ENCODE peak calls at places on chromosomes 2 and 18, in seven cellular contexts. Q is spleen; W is MM.1S; M is PC-9; F is CD8-positive, alpha-beta T cell; U is transverse colon; R is H1. P is an unnamed sample.

GRCh38 chr2:55144922-55145820 is 86.9 kb downstream of the CLHC1 start:
- DNase-seq in F (no peak), R (no peak), Q (no peak), U (no peak), M (no peak), W (no peak), P (no peak)

GRCh38 chr2:219687266-219687665 is 59.8 kb downstream of the SLC4A3 start:
- DNase-seq in U (no peak), M (no peak), W (no peak), F (no peak), R (no peak), Q (no peak), P (no peak)

GRCh38 chr18:59725177-59725576 is 28.0 kb upstream of the CCBE1 start:
- DNase-seq in Q (no peak), R (no peak), W (no peak), F (no peak), M (no peak), U (no peak), P (no peak)

GRCh38 chr2:128754246-128754724 is 435.6 kb upstream of the HS6ST1 start:
- DNase-seq in R (no peak), M (no peak), Q (peak; percentile 92), W (peak; percentile 69), F (no peak), U (peak; percentile 26), P (no peak)

GRCh38 chr2:71852141-71852711 is 295.4 kb downstream of the CYP26B1 start:
- DNase-seq in M (no peak), Q (no peak), R (no peak), U (no peak), F (no peak), W (no peak), P (no peak)

GRCh38 chr2:86675611-86676015 is 44.5 kb upstream of the RMND5A start:
- DNase-seq in U (peak; percentile 27), W (peak; percentile 19), R (no peak), Q (no peak), F (no peak), M (no peak), P (no peak)

GRCh38 chr2:33810046-33810835 is 211.1 kb upstream of the FAM98A start:
- DNase-seq in M (no peak), U (no peak), R (peak; percentile 13), F (no peak), Q (no peak), W (no peak), P (no peak)

GRCh38 chr2:122421777-122422176 is 666.3 kb downstream of the TSN start:
- DNase-seq in F (no peak), U (no peak), W (no peak), M (no peak), R (no peak), Q (no peak), P (no peak)

GRCh38 chr18:9642799-9643445 is 28.6 kb upstream of the PPP4R1 start:
- DNase-seq in R (no peak), W (no peak), M (peak; percentile 65), Q (no peak), U (no peak), F (no peak), P (no peak)

GRCh38 chr18:11741505-11742145 is 52.6 kb downstream of the GNAL start:
- DNase-seq in Q (no peak), R (no peak), F (no peak), W (peak; percentile 29), M (no peak), U (no peak), P (no peak)

GRCh38 chr2:1132328-1132964 is 181.8 kb downstream of the SNTG2 start:
- DNase-seq in F (no peak), Q (no peak), M (no peak), R (no peak), U (no peak), W (no peak), P (no peak)

GRCh38 chr2:86825020-86825727 is 34.5 kb upstream of the CD8A start:
- DNase-seq in W (no peak), F (no peak), R (no peak), M (no peak), U (no peak), Q (no peak), P (no peak)

GRCh38 chr2:54768772-54769428 is 45.4 kb downstream of the EML6 start:
- DNase-seq in Q (no peak), M (no peak), F (no peak), W (no peak), R (no peak), U (no peak), P (no peak)

GRCh38 chr2:128726221-128726620 is 407.6 kb upstream of the HS6ST1 start:
- DNase-seq in W (no peak), U (no peak), Q (no peak), R (no peak), F (no peak), M (no peak), P (no peak)

GRCh38 chr2:187775196-187775595 is 221.0 kb upstream of the TFPI start:
- DNase-seq in Q (no peak), W (no peak), M (no peak), R (no peak), F (no peak), U (no peak), P (no peak)

GRCh38 chr2:26942543-26943295 is 27.7 kb upstream of the MAPRE3 start:
- DNase-seq in Q (peak; percentile 85), W (peak; percentile 27), F (peak; percentile 47), M (peak; percentile 44), R (peak; percentile 69), U (peak; percentile 66), P (peak; percentile 28)

GRCh38 chr2:180980185-180980942 is at the start of gene UBE2E3:
- DNase-seq in W (peak; percentile 78), Q (peak; percentile 95), F (peak; percentile 67), M (peak; percentile 94), U (peak; percentile 85), R (peak; percentile 54), P (no peak)

GRCh38 chr2:124607679-124608078 is 582.6 kb downstream of the CNTNAP5 start:
- DNase-seq in U (no peak), Q (no peak), F (no peak), R (no peak), M (no peak), W (no peak), P (no peak)

DNA sequence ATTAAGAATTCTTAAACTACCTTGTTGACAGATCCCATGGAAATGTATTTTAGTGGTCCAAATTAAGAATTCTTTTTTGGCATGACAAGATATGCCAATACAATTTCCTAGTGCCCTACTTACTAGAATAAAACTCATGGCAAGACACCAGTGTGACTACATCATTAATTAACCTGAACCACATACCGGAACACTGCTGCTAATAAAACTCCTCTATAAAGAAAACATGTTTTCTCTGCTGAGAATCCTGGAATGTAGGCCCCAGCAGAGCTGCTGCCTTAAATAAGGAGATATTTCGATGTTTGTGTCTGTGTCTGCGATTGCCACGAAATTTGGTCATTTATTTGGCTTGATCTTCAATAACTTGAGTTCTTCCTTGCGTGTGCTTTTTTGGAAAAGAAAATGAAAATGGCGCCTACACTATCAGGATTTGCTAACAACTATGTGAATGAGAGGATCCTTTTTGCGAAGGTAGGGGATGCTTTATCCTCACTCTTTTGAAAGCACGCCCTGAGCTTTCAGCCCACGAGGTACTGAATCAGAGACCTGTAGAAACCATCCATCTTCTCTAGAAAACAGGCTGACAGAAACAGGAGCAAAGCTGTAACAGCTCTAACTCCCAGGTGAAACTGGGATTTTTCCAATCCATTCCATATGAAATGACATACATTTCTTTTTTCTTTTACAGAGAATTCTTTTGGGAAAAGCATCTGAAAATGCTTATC is 27.0 kb downstream of the KLF7 start:
- DNase-seq in W (no peak), R (no peak), F (no peak), U (no peak), Q (no peak), M (no peak), P (no peak)
- H3K4me1 ChIP-seq in W (peaks cover 50% of the 10 kb centered on the region), R (peaks cover 10% of the 10 kb centered on the region), F (peaks cover 52% of the 10 kb centered on the region), U (peaks cover 38% of the 10 kb centered on the region), Q (peaks cover 68% of the 10 kb centered on the region), M (no peaks in the 10 kb centered on the region), P (peaks cover 14% of the 10 kb centered on the region)

GRCh38 chr2:235005023-235005422 is 53.2 kb downstream of the SH3BP4 start:
- DNase-seq in W (no peak), M (no peak), F (no peak), Q (no peak), R (no peak), U (no peak), P (no peak)

GRCh38 chr2:235005603-235006259 is 53.9 kb downstream of the SH3BP4 start:
- DNase-seq in W (no peak), U (peak; percentile 66), Q (no peak), F (no peak), R (peak; percentile 49), M (no peak), P (no peak)

GRCh38 chr2:235007664-235008457 is 56.0 kb downstream of the SH3BP4 start:
- DNase-seq in Q (no peak), M (no peak), R (no peak), W (no peak), F (no peak), U (no peak), P (no peak)

GRCh38 chr2:235006986-235007385 is 55.2 kb downstream of the SH3BP4 start:
- DNase-seq in F (no peak), U (no peak), R (no peak), Q (no peak), M (no peak), W (no peak), P (no peak)

GRCh38 chr2:235006461-235006860 is 54.6 kb downstream of the SH3BP4 start:
- DNase-seq in U (no peak), R (no peak), Q (no peak), W (no peak), F (no peak), M (no peak), P (no peak)
- H3K4me1 ChIP-seq in U (peaks cover 55% of the 10 kb centered on the region), R (peaks cover 34% of the 10 kb centered on the region), Q (peaks cover 5% of the 10 kb centered on the region), W (no peaks in the 10 kb centered on the region), F (no peaks in the 10 kb centered on the region), M (peaks cover 70% of the 10 kb centered on the region), P (peaks cover 58% of the 10 kb centered on the region)

GRCh38 chr2:31008571-31009114 is 129.6 kb downstream of the GALNT14 start:
- DNase-seq in F (no peak), R (no peak), M (no peak), Q (no peak), U (no peak), W (no peak), P (no peak)
- H3K4me1 ChIP-seq in F (no peaks in the 10 kb centered on the region), R (peaks cover 2% of the 10 kb centered on the region), M (no peaks in the 10 kb centered on the region), Q (peaks cover 33% of the 10 kb centered on the region), U (no peaks in the 10 kb centered on the region), W (no peaks in the 10 kb centered on the region), P (no peaks in the 10 kb centered on the region)

DNA sequence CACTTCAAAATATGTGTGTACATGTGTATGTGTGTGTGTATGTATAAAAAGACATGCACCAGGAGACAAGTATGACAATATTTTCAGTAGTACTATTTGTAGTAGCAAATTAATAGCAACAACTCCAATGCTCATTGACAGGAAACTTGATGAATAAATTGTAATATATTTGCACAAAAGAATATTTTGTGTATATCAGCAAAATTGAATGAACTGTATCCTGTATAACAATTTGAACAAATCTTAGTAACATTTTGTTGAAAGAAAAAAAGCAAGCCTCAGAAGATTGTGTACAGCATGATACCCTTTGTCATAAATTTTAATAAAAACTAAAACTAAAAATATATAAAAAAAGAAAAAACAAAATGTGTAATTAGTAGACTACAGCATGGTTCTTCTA is 1367.3 kb upstream of the TMEFF2 start:
- DNase-seq in Q (no peak), M (no peak), W (no peak), F (no peak), R (no peak), U (no peak), P (no peak)
- H3K4me1 ChIP-seq in Q (no peaks in the 10 kb centered on the region), M (no peaks in the 10 kb centered on the region), W (no peaks in the 10 kb centered on the region), F (no peaks in the 10 kb centered on the region), R (no peaks in the 10 kb centered on the region), U (no peaks in the 10 kb centered on the region), P (no peaks in the 10 kb centered on the region)